ENCODE peak calls at places on chromosome 15, in four cellular contexts. M is transverse colon, X is breast epithelium, H is A549. R is an unnamed sample.

GRCh38 chr15:70128757-70129140 is 31.0 kb upstream of the TLE3 start:
- DNase-seq in M (no peak), X (no peak), H (no peak), R (no peak)

GRCh38 chr15:36803773-36804172 is 224.3 kb downstream of the CDIN1 start:
- DNase-seq in M (no peak), X (no peak), H (no peak), R (no peak)

GRCh38 chr15:80174017-80174746 is 21.4 kb downstream of the FAH start:
- DNase-seq in M (no peak), X (peak; percentile 80), H (no peak), R (peak; percentile 85)

GRCh38 chr15:80585544-80586018 is 109.5 kb upstream of the ABHD17C start:
- DNase-seq in M (peak; percentile 13), X (no peak), H (no peak), R (no peak)

GRCh38 chr15:100834731-100835130 is 44.9 kb upstream of the ALDH1A3 start:
- DNase-seq in M (no peak), X (no peak), H (no peak), R (no peak)

GRCh38 chr15:61112231-61112630 is 116.9 kb downstream of the RORA start:
- DNase-seq in M (no peak), X (no peak), H (no peak), R (no peak)

GRCh38 chr15:69976366-69976994 is 121.2 kb downstream of the TLE3 start:
- DNase-seq in M (peak; percentile 29), X (no peak), H (no peak), R (no peak)

GRCh38 chr15:83858820-83859505 is 205.0 kb downstream of the ADAMTSL3 start:
- DNase-seq in M (no peak), X (no peak), H (no peak), R (no peak)

GRCh38 chr15:86620113-86620512 is 540.4 kb downstream of the AGBL1 start:
- DNase-seq in M (no peak), X (no peak), H (no peak), R (no peak)

GRCh38 chr15:31016446-31016915 is 25.1 kb upstream of the MTMR10 start:
- DNase-seq in M (no peak), X (no peak), H (no peak), R (no peak)

GRCh38 chr15:69939513-69940440 is 157.9 kb downstream of the TLE3 start:
- DNase-seq in M (no peak), X (peak; percentile 23), H (no peak), R (no peak)

GRCh38 chr15:78370013-78370412 is 29.9 kb downstream of the CRABP1 start:
- DNase-seq in M (no peak), X (no peak), H (no peak), R (no peak)

GRCh38 chr15:49145651-49146609 is 9.5 kb downstream of the COPS2 start:
- DNase-seq in M (no peak), X (no peak), H (peak; percentile 18), R (no peak)

DNA sequence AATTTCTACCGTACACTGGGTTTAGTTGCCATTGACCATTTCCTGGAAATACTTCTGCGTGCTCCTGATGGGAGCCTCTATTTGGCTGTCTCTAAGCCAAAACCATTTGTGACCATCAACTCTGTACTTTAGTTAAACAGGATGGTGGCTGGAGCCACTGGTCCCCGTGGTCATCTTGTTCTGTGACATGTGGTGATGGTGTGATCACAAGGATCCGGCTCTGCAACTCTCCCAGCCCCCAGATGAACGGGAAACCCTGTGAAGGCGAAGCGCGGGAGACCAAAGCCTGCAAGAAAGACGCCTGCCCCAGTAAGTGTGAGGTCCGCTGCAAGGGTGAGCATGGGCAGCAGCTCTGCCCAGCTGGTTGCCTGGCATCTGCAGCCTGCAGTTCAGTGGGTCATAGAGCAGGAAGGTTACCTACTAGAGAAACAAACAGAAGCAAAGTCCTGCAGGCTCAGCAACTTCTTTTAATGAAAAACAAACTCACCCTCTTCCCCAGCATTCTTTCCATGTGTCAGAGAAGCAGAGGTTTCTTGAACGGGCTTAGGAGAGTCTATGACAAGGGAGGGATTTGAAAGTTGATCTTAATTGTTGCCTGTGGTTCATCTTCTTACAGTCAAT is 7.1 kb downstream of the THBS1 start:
- DNase-seq in M (peak; percentile 44), X (no peak), H (no peak), R (no peak)
- TF ChIP-seq POLR2A in M (no peak), X (no peak), H (no peak), R (no peak)

DNA sequence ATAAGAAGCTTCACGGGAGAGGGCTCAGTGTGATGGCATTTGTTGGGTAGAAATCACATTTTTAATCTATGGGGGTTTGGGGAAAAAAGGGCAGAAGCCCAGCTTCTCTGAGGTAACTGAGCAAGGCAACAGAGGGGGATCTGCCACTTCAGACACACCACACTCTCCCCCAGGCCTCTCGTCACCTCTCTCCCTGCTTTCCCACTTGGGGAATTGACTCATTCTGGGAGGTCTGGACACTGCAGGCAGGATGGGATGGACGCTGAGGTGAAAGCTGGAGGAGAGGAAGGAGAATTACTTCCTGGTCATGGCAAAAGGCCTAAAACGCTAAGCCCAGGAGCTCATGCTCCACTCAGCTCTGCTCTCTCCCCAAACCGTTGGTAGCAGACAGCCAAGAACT is 33.2 kb downstream of the MYO5C start:
- DNase-seq in M (no peak), X (no peak), H (no peak), R (no peak)
- H3K27ac ChIP-seq in M (peak overlapping the region; percentile 14), X (peak overlapping the region; percentile 91), H (no peak overlapping the region), R (peak overlapping the region; percentile 68)

GRCh38 chr15:63041982-63042878 is at the start of gene TPM1:
- DNase-seq in M (peak; percentile 82), X (peak; percentile 92), H (peak; percentile 95), R (peak; percentile 63)
- TF ChIP-seq POLR2A in M (peak; percentile 90), X (peak; percentile 77), H (peak; percentile 94), R (peak; percentile 76)

DNA sequence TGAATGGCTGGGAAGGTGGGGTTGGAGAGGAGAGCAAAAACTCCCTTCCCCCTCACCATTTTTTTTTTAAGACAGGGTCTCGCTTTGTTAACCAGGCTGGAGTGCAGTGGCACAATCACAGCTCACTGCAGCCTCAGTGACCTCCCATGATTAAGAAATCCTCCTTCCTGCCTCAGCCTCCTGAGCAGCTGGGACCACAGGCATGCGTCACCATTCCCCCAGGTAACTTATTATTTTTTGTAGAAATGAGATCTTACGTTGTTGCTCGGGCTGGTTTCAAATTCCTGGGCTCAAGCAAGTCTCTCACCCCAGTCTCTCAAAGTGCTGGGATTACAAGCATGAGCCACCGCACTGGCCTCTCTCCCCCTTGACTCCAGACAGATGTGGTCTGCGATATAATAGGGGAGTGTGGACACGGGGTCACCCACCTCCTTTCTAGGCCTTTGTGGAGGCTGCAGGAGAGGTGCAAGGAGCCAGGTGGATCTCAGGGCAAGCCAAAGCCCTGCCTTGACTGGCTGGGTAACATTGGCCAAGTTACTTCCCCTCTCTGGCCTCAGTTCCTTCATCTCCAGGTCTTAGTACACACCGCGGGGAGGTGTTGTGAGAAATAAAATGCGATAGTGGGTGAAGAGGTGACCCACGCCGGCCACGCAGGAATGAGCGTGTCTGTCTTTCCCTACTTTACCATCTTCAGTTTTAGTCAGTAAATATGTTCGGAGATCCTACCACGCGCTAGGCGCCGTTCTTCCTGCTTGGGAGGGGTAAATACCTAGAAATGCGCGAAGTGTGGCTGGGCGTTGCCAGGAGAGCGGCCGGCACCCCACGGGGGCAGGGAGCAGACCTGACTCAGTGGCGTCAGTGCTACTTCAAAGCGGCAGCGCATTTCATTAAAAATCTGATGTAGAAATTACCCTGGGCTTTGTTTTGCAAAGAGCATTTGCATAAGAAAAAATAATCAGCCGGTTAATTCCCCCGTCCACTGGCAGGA is 20.2 kb upstream of the CORO2B start:
- DNase-seq in M (peak; percentile 18), X (no peak), H (no peak), R (no peak)
- H3K27ac ChIP-seq in M (no peak overlapping the region), X (no peak overlapping the region), H (no peak overlapping the region), R (no peak overlapping the region)

GRCh38 chr15:91127236-91127914 is 27.3 kb downstream of the SV2B start:
- DNase-seq in M (no peak), X (peak; percentile 20), H (no peak), R (no peak)
- TF ChIP-seq POLR2A in M (no peak), X (no peak), H (no peak), R (no peak)

DNA sequence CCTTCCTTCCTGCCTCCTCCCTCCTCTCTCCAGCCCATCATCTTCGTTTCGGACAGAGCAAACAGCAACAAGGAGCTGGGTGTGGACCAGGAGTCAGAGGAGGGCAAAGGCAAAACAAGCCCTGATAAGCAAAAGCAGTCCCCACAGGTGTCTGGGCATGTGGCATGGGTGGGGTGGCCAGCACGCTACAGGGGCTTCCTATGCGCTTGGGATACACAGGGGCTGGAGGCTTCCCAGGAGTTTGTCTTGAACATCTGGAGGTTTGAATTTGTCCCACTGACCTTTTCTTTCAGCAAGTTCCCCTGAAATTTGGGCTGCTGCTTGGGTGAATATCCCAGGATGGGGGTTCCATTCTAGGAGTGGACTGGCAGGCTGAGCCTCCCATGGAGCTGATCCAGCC is 48.9 kb downstream of the CAPN3 start:
- DNase-seq in M (no peak), X (no peak), H (no peak), R (no peak)
- H3K27ac ChIP-seq in M (no peak overlapping the region), X (no peak overlapping the region), H (no peak overlapping the region), R (peak overlapping the region; percentile 19)

GRCh38 chr15:89893696-89894450 is at the start of gene AP3S2:
- DNase-seq in M (peak; percentile 93), X (peak; percentile 91), H (peak; percentile 91), R (peak; percentile 85)
- TF ChIP-seq POLR2A in M (peak; percentile 78), X (no peak), H (peak; percentile 81), R (peak; percentile 75)

GRCh38 chr15:51367322-51367976 is 26.0 kb downstream of the GLDN start:
- DNase-seq in M (no peak), X (no peak), H (no peak), R (no peak)
- H3K27ac ChIP-seq in M (no peak overlapping the region), X (no peak overlapping the region), H (peak overlapping the region; percentile 27), R (no peak overlapping the region)

GRCh38 chr15:89334510-89335288 is at the start of gene POLG:
- DNase-seq in M (peak; percentile 99), X (peak; percentile 98), H (peak; percentile 96), R (peak; percentile 99)
- TF ChIP-seq POLR2A in M (peak; percentile 97), X (peak; percentile 66), H (peak; percentile 99), R (peak; percentile 95)

GRCh38 chr15:59814409-59814808 is 125.3 kb upstream of the BNIP2 start:
- DNase-seq in M (no peak), X (no peak), H (no peak), R (no peak)
- H3K27ac ChIP-seq in M (no peak overlapping the region), X (no peak overlapping the region), H (no peak overlapping the region), R (no peak overlapping the region)